ENCODE peak calls at places on chromosome 20, in six cellular contexts. Q is cardiac muscle cell, N is fibroblast of lung, K is HCT116, R is heart right ventricle, Y is uterus. S is an unnamed sample.

GRCh38 chr20:40579701-40580100 is 109.3 kb downstream of the MAFB start:
- DNase-seq in Q (no peak), N (no peak), K (no peak), R (no peak), Y (no peak), S (no peak)

GRCh38 chr20:11792229-11792953 is 125.3 kb upstream of the BTBD3 start:
- DNase-seq in Q (no peak), N (no peak), K (no peak), R (no peak), Y (no peak), S (no peak)

GRCh38 chr20:5488823-5489222 is 172.1 kb upstream of the PROKR2 start:
- DNase-seq in Q (no peak), N (no peak), K (no peak), R (no peak), Y (no peak), S (no peak)

GRCh38 chr20:4195499-4195898 is 180.1 kb upstream of the RNF24 start:
- DNase-seq in Q (peak; percentile 52), N (peak; percentile 29), K (no peak), R (no peak), Y (no peak), S (peak; percentile 46)

GRCh38 chr20:24157213-24157612 is 168.6 kb upstream of the GGTLC1 start:
- DNase-seq in Q (no peak), N (no peak), K (no peak), R (no peak), Y (no peak), S (no peak)

GRCh38 chr20:19932170-19932667 is 84.9 kb upstream of the NAA20 start:
- DNase-seq in Q (no peak), N (peak; percentile 84), K (no peak), R (peak; percentile 71), Y (peak; percentile 80), S (no peak)

GRCh38 chr20:48679603-48680002 is 148.2 kb downstream of the PREX1 start:
- DNase-seq in Q (no peak), N (no peak), K (peak; percentile 45), R (no peak), Y (no peak), S (peak; percentile 43)

GRCh38 chr20:47400685-47401084 is 44.2 kb upstream of the ZMYND8 start:
- DNase-seq in Q (no peak), N (no peak), K (no peak), R (no peak), Y (no peak), S (no peak)

GRCh38 chr20:22586645-22587310 is 2.4 kb upstream of the FOXA2 start:
- DNase-seq in Q (peak; percentile 61), N (no peak), K (no peak), R (no peak), Y (no peak), S (peak; percentile 12)

GRCh38 chr20:58721951-58722371 is 29.4 kb downstream of the NPEPL1 start:
- DNase-seq in Q (no peak), N (no peak), K (no peak), R (no peak), Y (no peak), S (peak; percentile 2)

GRCh38 chr20:36827541-36828279 is 48.2 kb upstream of the TLDC2 start:
- DNase-seq in Q (no peak), N (no peak), K (no peak), R (peak; percentile 50), Y (no peak), S (no peak)
- H3K27ac ChIP-seq in Q (no peak overlapping the region), N (no peak overlapping the region), K (no peak overlapping the region), R (peak overlapping the region; percentile 65), Y (no peak overlapping the region), S (no peak overlapping the region)

DNA sequence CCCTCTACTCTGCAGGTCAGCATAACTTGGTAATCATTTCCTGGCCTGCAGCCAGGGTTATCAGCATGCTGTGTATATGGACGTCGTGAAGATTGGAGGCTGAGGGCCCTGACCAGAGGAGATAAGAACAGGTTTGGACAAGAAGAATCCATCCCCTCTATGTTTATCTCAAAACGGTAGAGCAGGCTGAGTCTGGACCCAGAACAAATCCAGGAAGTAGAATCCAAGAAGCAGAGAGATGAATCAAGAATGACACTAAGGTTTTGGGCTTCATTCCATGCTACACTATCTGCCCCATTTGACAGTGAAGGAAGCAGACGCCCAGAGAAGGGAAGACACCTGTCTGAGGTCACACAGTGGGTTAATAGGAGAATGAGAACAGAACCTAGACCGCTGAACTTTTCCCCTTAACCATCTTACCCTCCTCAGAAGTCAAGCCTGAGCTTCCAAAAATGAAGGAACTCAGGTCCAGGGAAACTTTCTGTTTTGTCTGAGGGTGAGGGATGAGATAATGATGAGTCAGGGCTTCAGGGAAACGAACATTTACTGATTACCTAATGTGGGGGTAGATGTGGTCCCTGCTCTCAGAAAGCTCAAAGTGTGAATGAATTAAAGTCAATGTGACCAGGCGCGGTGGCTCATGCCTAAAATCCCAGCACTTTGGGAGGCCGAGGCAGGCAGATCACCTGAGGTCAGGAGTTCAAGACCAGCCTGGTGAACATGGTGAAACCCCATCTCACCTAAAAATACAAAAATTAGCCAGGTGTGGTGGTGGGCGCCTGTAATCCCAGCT is 9.4 kb upstream of the COMMD7 start:
- DNase-seq in Q (peak; percentile 49), N (peak; percentile 50), K (no peak), R (no peak), Y (no peak), S (no peak)
- H3K4me3 ChIP-seq in Q (no peak overlapping the region), N (no peak overlapping the region), K (no peak overlapping the region), R (no peak overlapping the region), Y (no peak overlapping the region), S (no peak overlapping the region)

GRCh38 chr20:36717657-36718056 is 28.2 kb downstream of the NDRG3 start:
- DNase-seq in Q (peak; percentile 19), N (no peak), K (no peak), R (no peak), Y (no peak), S (peak; percentile 50)
- TF ChIP-seq CTCF in Q (peak; percentile 18), N (no peak), K (peak; percentile 37), R (peak; percentile 5), Y (peak; percentile 9), S (peak; percentile 60)

GRCh38 chr20:31474097-31474436 is 860 bp downstream of the DEFB124 start:
- DNase-seq in Q (no peak), N (no peak), K (no peak), R (no peak), Y (no peak), S (no peak)

GRCh38 chr20:31475472-31476312 is 604 bp downstream of the REM1 start:
- DNase-seq in Q (no peak), N (no peak), K (no peak), R (no peak), Y (no peak), S (no peak)

GRCh38 chr20:31473331-31474096 is 1.4 kb downstream of the DEFB124 start:
- DNase-seq in Q (no peak), N (no peak), K (no peak), R (no peak), Y (no peak), S (no peak)

GRCh38 chr20:31476313-31476623 is 1.2 kb downstream of the REM1 start:
- DNase-seq in Q (no peak), N (no peak), K (no peak), R (no peak), Y (no peak), S (no peak)

GRCh38 chr20:31475032-31475431 is at the start of the genes DEFB124 and REM1:
- DNase-seq in Q (no peak), N (no peak), K (no peak), R (peak; percentile 67), Y (peak; percentile 50), S (no peak)
- H3K27ac ChIP-seq in Q (no peak within 1 kb of the TSS), N (no peak within 1 kb of the TSS), K (no peak within 1 kb of the TSS), R (peak within 1 kb of the TSS; percentile 88), Y (peak within 1 kb of the TSS; percentile 77), S (no peak within 1 kb of the TSS)

GRCh38 chr20:62953167-62953838 is 794 bp downstream of the SLC17A9 start:
- DNase-seq in Q (no peak), N (no peak), K (no peak), R (no peak), Y (no peak), S (no peak)
- H3K4me3 ChIP-seq in Q (no peak overlapping the region), N (peak overlapping the region; percentile 44), K (peak overlapping the region; percentile 62), R (peak overlapping the region; percentile 53), Y (peak overlapping the region; percentile 20), S (no peak overlapping the region)

DNA sequence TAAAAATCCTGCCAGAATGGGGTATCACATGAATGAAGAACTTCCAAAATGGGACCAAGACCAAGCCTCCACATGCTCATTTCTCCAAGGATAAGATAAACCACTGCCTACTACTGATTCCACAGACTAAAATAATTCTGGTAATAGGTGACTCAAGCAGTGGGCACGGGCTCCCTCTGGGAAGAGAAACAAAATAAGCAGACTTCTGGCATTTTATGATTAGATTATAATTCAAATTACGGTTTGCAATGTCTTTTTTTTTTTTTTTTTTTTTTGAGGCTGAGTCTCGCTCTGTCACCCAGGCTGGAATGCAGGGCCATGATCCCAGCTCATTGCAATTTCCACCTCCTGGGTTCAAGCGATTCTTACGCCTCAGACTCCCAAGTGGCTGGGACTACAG is 16.0 kb downstream of the UQCC1 start:
- DNase-seq in Q (no peak), N (peak; percentile 65), K (no peak), R (no peak), Y (no peak), S (no peak)
- TF ChIP-seq CTCF in Q (peak; percentile 16), N (no peak), K (no peak), R (no peak), Y (no peak), S (no peak)

S was measured in WERI-Rb-1.